ENCODE peak calls at places on chromosome 17, in four cellular contexts. Z is stimulated activated CD8-positive, alpha-beta memory T cell treated with anti-CD3 and anti-CD28 coated beads, Interleukin-2, amount 100 ng/mL, for 48 hours; Y is left colon; H is MCF 10A. T is an unnamed sample.

GRCh38 chr17:81342062-81342699 is 47.1 kb upstream of the SLC38A10 start:
- DNase-seq in H (no peak), Y (no peak), Z (no peak), T (no peak)

GRCh38 chr17:17672453-17673368 is 8.5 kb upstream of the RAI1 start:
- DNase-seq in H (no peak), Z (no peak), Y (no peak), T (no peak)

GRCh38 chr17:44167181-44167861 is 3.2 kb upstream of the ASB16 start:
- DNase-seq in Y (no peak), Z (no peak), H (no peak), T (no peak)

GRCh38 chr17:64357191-64357981 is 33.3 kb downstream of the PECAM1 start:
- DNase-seq in Z (no peak), H (peak), Y (no peak), T (no peak)

GRCh38 chr17:42131971-42132370 is 9.4 kb downstream of the HSPB9 start:
- DNase-seq in Y (no peak), H (no peak), Z (no peak), T (no peak)

GRCh38 chr17:9258115-9259020 is 237.1 kb downstream of the NTN1 start:
- DNase-seq in Y (no peak), H (no peak), Z (no peak), T (no peak)

GRCh38 chr17:49597438-49597837 is 21.8 kb downstream of the NXPH3 start:
- DNase-seq in Z (no peak), H (no peak), Y (no peak), T (no peak)

GRCh38 chr17:57909548-57909947 is 45.7 kb downstream of the CUEDC1 start:
- DNase-seq in Y (no peak), H (no peak), Z (no peak), T (no peak)

GRCh38 chr17:29005936-29006438 is at the start of gene SEZ6:
- DNase-seq in Z (peak), Y (peak), H (peak), T (peak)

GRCh38 chr17:66753126-66753920 is 81.6 kb upstream of the CACNG5 start:
- DNase-seq in Z (no peak), Y (no peak), H (no peak), T (peak)

GRCh38 chr17:74373838-74374606 is 6.7 kb downstream of the GPR142 start:
- DNase-seq in Z (no peak), H (no peak), Y (peak), T (no peak)

GRCh38 chr17:57943140-57943539 is 12.1 kb downstream of the CUEDC1 start:
- DNase-seq in Z (no peak), Y (no peak), H (no peak), T (no peak)

GRCh38 chr17:63399316-63399715 is 46.8 kb downstream of the CYB561 start:
- DNase-seq in H (no peak), Y (no peak), Z (no peak), T (no peak)

GRCh38 chr17:8442310-8442709 is 6.6 kb downstream of the NDEL1 start:
- DNase-seq in Z (no peak), Y (no peak), H (no peak), T (no peak)

GRCh38 chr17:65551641-65552040 is 9.8 kb downstream of the AXIN2 start:
- DNase-seq in H (no peak), Y (no peak), Z (no peak), T (no peak)

GRCh38 chr17:64036198-64036922 is 15.9 kb upstream of the ICAM2 start:
- DNase-seq in Y (no peak), H (no peak), Z (no peak), T (peak)

GRCh38 chr17:80274317-80274716 is 13.7 kb downstream of the RNF213 start:
- DNase-seq in Z (no peak), Y (no peak), H (no peak), T (no peak)

GRCh38 chr17:80217703-80218362 is 2.3 kb downstream of the SGSH start:
- DNase-seq in H (no peak), Z (no peak), Y (peak), T (no peak)

GRCh38 chr17:46901291-46901690 is 21.7 kb upstream of the GOSR2 start:
- DNase-seq in H (no peak), Z (no peak), Y (no peak), T (no peak)

GRCh38 chr17:80984749-80985148 is 6.9 kb upstream of the CHMP6 start:
- DNase-seq in Y (no peak), H (peak), Z (no peak), T (peak)

T was measured in neural progenitor cell.